ENCODE peak calls at places on chromosome 12, in four cellular contexts. S is lower leg skin, W is psoas muscle, Z is EL. H is an unnamed sample.

GRCh38 chr12:53113307-53113706 is 10.0 kb downstream of the SOAT2 start:
- DNase-seq in S (no peak), W (no peak), Z (no peak), H (no peak)

GRCh38 chr12:24198070-24198469 is 248.6 kb upstream of the SOX5 start:
- DNase-seq in S (no peak), W (no peak), Z (peak), H (peak)

GRCh38 chr12:25236190-25236589 is 14.5 kb downstream of the KRAS start:
- DNase-seq in S (no peak), W (no peak), Z (peak), H (no peak)

GRCh38 chr12:106369624-106370346 is 12.2 kb downstream of the POLR3B start:
- DNase-seq in S (no peak), W (no peak), Z (peak), H (peak)

GRCh38 chr12:109626378-109627115 is 53.0 kb downstream of the MVK start:
- DNase-seq in S (no peak), W (no peak), Z (no peak), H (no peak)

GRCh38 chr12:19224746-19225145 is 95.2 kb downstream of the PLEKHA5 start:
- DNase-seq in S (no peak), W (no peak), Z (no peak), H (no peak)

GRCh38 chr12:14410841-14411569 is 45.5 kb downstream of the ATF7IP start:
- DNase-seq in S (no peak), W (no peak), Z (peak), H (no peak)

GRCh38 chr12:14931359-14931758 is 7.0 kb downstream of the ERP27 start:
- DNase-seq in S (no peak), W (no peak), Z (no peak), H (no peak)

GRCh38 chr12:46752396-46752795 is 73.4 kb downstream of the SLC38A4 start:
- DNase-seq in S (no peak), W (no peak), Z (no peak), H (no peak)

H was measured in kidney tubule cell.